ENCODE peak calls at places on chromosome 1, in four cellular contexts. One of them, this sample, is unnamed.

GRCh38 chr1:28779751-28780150 is 32.2 kb upstream of the OPRD1 start:
- DNase-seq in hippocampal formation: no peak
- DNase-seq in NCI-H2171 treated with DMSO at 0.1 percent for 48 hours: no peak
- DNase-seq in iPS-NIHi11: no peak
- DNase-seq in this sample: no peak

GRCh38 chr1:224116131-224116530 is 2.2 kb downstream of the FBXO28 start:
- DNase-seq in iPS-NIHi11: peak; percentile 20
- DNase-seq in NCI-H2171 treated with DMSO at 0.1 percent for 48 hours: peak; percentile 93
- DNase-seq in hippocampal formation: no peak
- DNase-seq in this sample: no peak

GRCh38 chr1:147625274-147625986 is 44.9 kb downstream of the ACP6 start:
- DNase-seq in iPS-NIHi11: no peak
- DNase-seq in hippocampal formation: no peak
- DNase-seq in NCI-H2171 treated with DMSO at 0.1 percent for 48 hours: no peak
- DNase-seq in this sample: no peak

GRCh38 chr1:36327421-36328087 is 4.1 kb upstream of the EVA1B start:
- DNase-seq in NCI-H2171 treated with DMSO at 0.1 percent for 48 hours: no peak
- DNase-seq in iPS-NIHi11: no peak
- DNase-seq in hippocampal formation: no peak
- DNase-seq in this sample: no peak

GRCh38 chr1:68704800-68705443 is 208.0 kb upstream of the DEPDC1 start:
- DNase-seq in hippocampal formation: no peak
- DNase-seq in NCI-H2171 treated with DMSO at 0.1 percent for 48 hours: no peak
- DNase-seq in iPS-NIHi11: no peak
- DNase-seq in this sample: no peak

GRCh38 chr1:209015092-209015491 is 568.4 kb upstream of the CAMK1G start:
- DNase-seq in hippocampal formation: no peak
- DNase-seq in NCI-H2171 treated with DMSO at 0.1 percent for 48 hours: no peak
- DNase-seq in iPS-NIHi11: no peak
- DNase-seq in this sample: no peak

GRCh38 chr1:191929383-191929782 is 228.9 kb upstream of the RGS18 start:
- DNase-seq in hippocampal formation: no peak
- DNase-seq in iPS-NIHi11: no peak
- DNase-seq in NCI-H2171 treated with DMSO at 0.1 percent for 48 hours: no peak
- DNase-seq in this sample: no peak

GRCh38 chr1:107782192-107782845 is 182.7 kb downstream of the VAV3 start:
- DNase-seq in hippocampal formation: no peak
- DNase-seq in iPS-NIHi11: peak; percentile 26
- DNase-seq in NCI-H2171 treated with DMSO at 0.1 percent for 48 hours: peak; percentile 67
- DNase-seq in this sample: no peak

GRCh38 chr1:90719321-90720136 is 2.4 kb upstream of the BARHL2 start:
- DNase-seq in NCI-H2171 treated with DMSO at 0.1 percent for 48 hours: no peak
- DNase-seq in iPS-NIHi11: peak; percentile 43
- DNase-seq in hippocampal formation: no peak
- DNase-seq in this sample: no peak

GRCh38 chr1:6953874-6954502 is 168.7 kb downstream of the CAMTA1 start:
- DNase-seq in NCI-H2171 treated with DMSO at 0.1 percent for 48 hours: no peak
- DNase-seq in iPS-NIHi11: no peak
- DNase-seq in hippocampal formation: no peak
- DNase-seq in this sample: no peak

GRCh38 chr1:87979079-87979478 is 650.4 kb downstream of the LMO4 start:
- DNase-seq in iPS-NIHi11: no peak
- DNase-seq in NCI-H2171 treated with DMSO at 0.1 percent for 48 hours: peak; percentile 1
- DNase-seq in hippocampal formation: no peak
- DNase-seq in this sample: no peak

GRCh38 chr1:39958801-39959200 is 3.9 kb downstream of the MFSD2A start:
- DNase-seq in iPS-NIHi11: no peak
- DNase-seq in NCI-H2171 treated with DMSO at 0.1 percent for 48 hours: no peak
- DNase-seq in hippocampal formation: peak; percentile 7
- DNase-seq in this sample: no peak

This sample was measured in natural killer cell treated with Interleukin-12 subunit alpha and Interleukin-12 subunit beta and Interleukin-15 and Interleukin-18, amount 100 ng/mL, for 72 hours.